ENCODE peak calls at places on chromosomes 7 and 10, in ten cellular contexts. One of them, this sample, is unnamed.

GRCh38 chr10:118238573-118239240 is 103.4 kb downstream of the FAM204A start:
- DNase-seq in activated T-helper 1 cell treated with anti-CD3 and anti-CD28 coated beads, Interleukin-2, amount 50 U/mL, for 16 hours: no peak
- DNase-seq in Caki2: peak
- DNase-seq in NCI-H1417 treated with DMSO at 0.1 percent for 48 hours: no peak
- DNase-seq in DMS79 treated with DMSO at 0.1 percent for 48 hours: no peak
- DNase-seq in epithelial cell of prostate: no peak
- DNase-seq in NB4: no peak
- DNase-seq in IMR-90: peak
- DNase-seq in M059J: peak
- DNase-seq in HCT116: no peak
- DNase-seq in this sample: no peak

GRCh38 chr7:24054231-24054630 is 229.8 kb upstream of the NPY start:
- DNase-seq in DMS79 treated with DMSO at 0.1 percent for 48 hours: peak
- DNase-seq in epithelial cell of prostate: no peak
- DNase-seq in Caki2: no peak
- DNase-seq in M059J: no peak
- DNase-seq in IMR-90: no peak
- DNase-seq in NB4: no peak
- DNase-seq in activated T-helper 1 cell treated with anti-CD3 and anti-CD28 coated beads, Interleukin-2, amount 50 U/mL, for 16 hours: no peak
- DNase-seq in HCT116: no peak
- DNase-seq in NCI-H1417 treated with DMSO at 0.1 percent for 48 hours: no peak
- DNase-seq in this sample: peak

GRCh38 chr10:99754670-99755069 is 22.6 kb downstream of the CUTC start:
- DNase-seq in IMR-90: peak
- DNase-seq in NB4: no peak
- DNase-seq in DMS79 treated with DMSO at 0.1 percent for 48 hours: no peak
- DNase-seq in M059J: no peak
- DNase-seq in NCI-H1417 treated with DMSO at 0.1 percent for 48 hours: no peak
- DNase-seq in epithelial cell of prostate: no peak
- DNase-seq in activated T-helper 1 cell treated with anti-CD3 and anti-CD28 coated beads, Interleukin-2, amount 50 U/mL, for 16 hours: no peak
- DNase-seq in Caki2: no peak
- DNase-seq in HCT116: no peak
- DNase-seq in this sample: no peak

GRCh38 chr10:69677914-69678654 is 48.0 kb downstream of the FAM241B start:
- DNase-seq in activated T-helper 1 cell treated with anti-CD3 and anti-CD28 coated beads, Interleukin-2, amount 50 U/mL, for 16 hours: no peak
- DNase-seq in HCT116: no peak
- DNase-seq in M059J: no peak
- DNase-seq in Caki2: no peak
- DNase-seq in NB4: no peak
- DNase-seq in DMS79 treated with DMSO at 0.1 percent for 48 hours: no peak
- DNase-seq in IMR-90: no peak
- DNase-seq in NCI-H1417 treated with DMSO at 0.1 percent for 48 hours: no peak
- DNase-seq in epithelial cell of prostate: no peak
- DNase-seq in this sample: no peak

GRCh38 chr10:8473205-8473604 is 418.7 kb downstream of the GATA3 start:
- DNase-seq in M059J: peak
- DNase-seq in DMS79 treated with DMSO at 0.1 percent for 48 hours: no peak
- DNase-seq in NB4: peak
- DNase-seq in HCT116: no peak
- DNase-seq in IMR-90: peak
- DNase-seq in NCI-H1417 treated with DMSO at 0.1 percent for 48 hours: no peak
- DNase-seq in activated T-helper 1 cell treated with anti-CD3 and anti-CD28 coated beads, Interleukin-2, amount 50 U/mL, for 16 hours: no peak
- DNase-seq in epithelial cell of prostate: no peak
- DNase-seq in Caki2: no peak
- DNase-seq in this sample: no peak

GRCh38 chr10:34719336-34719735 is 95.8 kb downstream of the PARD3 start:
- DNase-seq in HCT116: no peak
- DNase-seq in M059J: no peak
- DNase-seq in Caki2: no peak
- DNase-seq in activated T-helper 1 cell treated with anti-CD3 and anti-CD28 coated beads, Interleukin-2, amount 50 U/mL, for 16 hours: no peak
- DNase-seq in NCI-H1417 treated with DMSO at 0.1 percent for 48 hours: no peak
- DNase-seq in NB4: no peak
- DNase-seq in IMR-90: no peak
- DNase-seq in DMS79 treated with DMSO at 0.1 percent for 48 hours: no peak
- DNase-seq in epithelial cell of prostate: no peak
- DNase-seq in this sample: no peak

GRCh38 chr10:82924711-82925110 is 1049.7 kb downstream of the NRG3 start:
- DNase-seq in M059J: no peak
- DNase-seq in NCI-H1417 treated with DMSO at 0.1 percent for 48 hours: no peak
- DNase-seq in IMR-90: no peak
- DNase-seq in epithelial cell of prostate: no peak
- DNase-seq in HCT116: no peak
- DNase-seq in activated T-helper 1 cell treated with anti-CD3 and anti-CD28 coated beads, Interleukin-2, amount 50 U/mL, for 16 hours: no peak
- DNase-seq in NB4: no peak
- DNase-seq in DMS79 treated with DMSO at 0.1 percent for 48 hours: no peak
- DNase-seq in Caki2: no peak
- DNase-seq in this sample: no peak

GRCh38 chr10:124728071-124728829 is 15.9 kb downstream of the FAM53B start:
- DNase-seq in HCT116: no peak
- DNase-seq in M059J: no peak
- DNase-seq in Caki2: no peak
- DNase-seq in IMR-90: peak
- DNase-seq in activated T-helper 1 cell treated with anti-CD3 and anti-CD28 coated beads, Interleukin-2, amount 50 U/mL, for 16 hours: no peak
- DNase-seq in NCI-H1417 treated with DMSO at 0.1 percent for 48 hours: no peak
- DNase-seq in NB4: peak
- DNase-seq in epithelial cell of prostate: no peak
- DNase-seq in DMS79 treated with DMSO at 0.1 percent for 48 hours: no peak
- DNase-seq in this sample: no peak

GRCh38 chr7:42843209-42843800 is 68.6 kb downstream of the C7orf25 start:
- DNase-seq in epithelial cell of prostate: no peak
- DNase-seq in NCI-H1417 treated with DMSO at 0.1 percent for 48 hours: no peak
- DNase-seq in M059J: peak
- DNase-seq in NB4: peak
- DNase-seq in activated T-helper 1 cell treated with anti-CD3 and anti-CD28 coated beads, Interleukin-2, amount 50 U/mL, for 16 hours: no peak
- DNase-seq in IMR-90: peak
- DNase-seq in Caki2: no peak
- DNase-seq in DMS79 treated with DMSO at 0.1 percent for 48 hours: peak
- DNase-seq in HCT116: peak
- DNase-seq in this sample: peak

GRCh38 chr10:113055458-113055857 is 105.4 kb downstream of the TCF7L2 start:
- DNase-seq in DMS79 treated with DMSO at 0.1 percent for 48 hours: no peak
- DNase-seq in epithelial cell of prostate: no peak
- DNase-seq in HCT116: no peak
- DNase-seq in NB4: no peak
- DNase-seq in IMR-90: no peak
- DNase-seq in Caki2: no peak
- DNase-seq in M059J: no peak
- DNase-seq in NCI-H1417 treated with DMSO at 0.1 percent for 48 hours: no peak
- DNase-seq in activated T-helper 1 cell treated with anti-CD3 and anti-CD28 coated beads, Interleukin-2, amount 50 U/mL, for 16 hours: no peak
- DNase-seq in this sample: no peak

GRCh38 chr10:12835709-12836108 is 165.8 kb downstream of the CCDC3 start:
- DNase-seq in Caki2: no peak
- DNase-seq in HCT116: peak
- DNase-seq in M059J: peak
- DNase-seq in NB4: no peak
- DNase-seq in epithelial cell of prostate: no peak
- DNase-seq in DMS79 treated with DMSO at 0.1 percent for 48 hours: no peak
- DNase-seq in activated T-helper 1 cell treated with anti-CD3 and anti-CD28 coated beads, Interleukin-2, amount 50 U/mL, for 16 hours: no peak
- DNase-seq in IMR-90: peak
- DNase-seq in NCI-H1417 treated with DMSO at 0.1 percent for 48 hours: no peak
- DNase-seq in this sample: no peak

GRCh38 chr7:122256036-122256805 is 48.3 kb downstream of the FEZF1 start:
- DNase-seq in IMR-90: no peak
- DNase-seq in epithelial cell of prostate: no peak
- DNase-seq in activated T-helper 1 cell treated with anti-CD3 and anti-CD28 coated beads, Interleukin-2, amount 50 U/mL, for 16 hours: no peak
- DNase-seq in NCI-H1417 treated with DMSO at 0.1 percent for 48 hours: no peak
- DNase-seq in HCT116: no peak
- DNase-seq in NB4: no peak
- DNase-seq in M059J: no peak
- DNase-seq in Caki2: no peak
- DNase-seq in DMS79 treated with DMSO at 0.1 percent for 48 hours: no peak
- DNase-seq in this sample: no peak

GRCh38 chr7:134362587-134363483 is 46.1 kb upstream of the SLC35B4 start:
- DNase-seq in activated T-helper 1 cell treated with anti-CD3 and anti-CD28 coated beads, Interleukin-2, amount 50 U/mL, for 16 hours: no peak
- DNase-seq in M059J: no peak
- DNase-seq in NCI-H1417 treated with DMSO at 0.1 percent for 48 hours: no peak
- DNase-seq in Caki2: no peak
- DNase-seq in NB4: peak
- DNase-seq in IMR-90: peak
- DNase-seq in HCT116: no peak
- DNase-seq in epithelial cell of prostate: no peak
- DNase-seq in DMS79 treated with DMSO at 0.1 percent for 48 hours: no peak
- DNase-seq in this sample: no peak

GRCh38 chr10:55476129-55476528 is 675.1 kb upstream of the PCDH15 start:
- DNase-seq in HCT116: no peak
- DNase-seq in activated T-helper 1 cell treated with anti-CD3 and anti-CD28 coated beads, Interleukin-2, amount 50 U/mL, for 16 hours: no peak
- DNase-seq in M059J: no peak
- DNase-seq in epithelial cell of prostate: no peak
- DNase-seq in IMR-90: no peak
- DNase-seq in DMS79 treated with DMSO at 0.1 percent for 48 hours: no peak
- DNase-seq in NCI-H1417 treated with DMSO at 0.1 percent for 48 hours: no peak
- DNase-seq in Caki2: no peak
- DNase-seq in NB4: no peak
- DNase-seq in this sample: no peak

GRCh38 chr10:129777687-129778086 is 186.4 kb downstream of the EBF3 start:
- DNase-seq in NCI-H1417 treated with DMSO at 0.1 percent for 48 hours: no peak
- DNase-seq in epithelial cell of prostate: no peak
- DNase-seq in NB4: no peak
- DNase-seq in HCT116: no peak
- DNase-seq in IMR-90: no peak
- DNase-seq in Caki2: no peak
- DNase-seq in M059J: no peak
- DNase-seq in activated T-helper 1 cell treated with anti-CD3 and anti-CD28 coated beads, Interleukin-2, amount 50 U/mL, for 16 hours: no peak
- DNase-seq in DMS79 treated with DMSO at 0.1 percent for 48 hours: no peak
- DNase-seq in this sample: no peak

GRCh38 chr10:79162861-79163662 is 94.3 kb downstream of the ZMIZ1 start:
- DNase-seq in NCI-H1417 treated with DMSO at 0.1 percent for 48 hours: no peak
- DNase-seq in activated T-helper 1 cell treated with anti-CD3 and anti-CD28 coated beads, Interleukin-2, amount 50 U/mL, for 16 hours: no peak
- DNase-seq in M059J: peak
- DNase-seq in IMR-90: peak
- DNase-seq in Caki2: peak
- DNase-seq in epithelial cell of prostate: no peak
- DNase-seq in NB4: no peak
- DNase-seq in DMS79 treated with DMSO at 0.1 percent for 48 hours: no peak
- DNase-seq in HCT116: no peak
- DNase-seq in this sample: no peak

GRCh38 chr10:116120688-116121087 is 152.3 kb downstream of the GFRA1 start:
- DNase-seq in M059J: no peak
- DNase-seq in NCI-H1417 treated with DMSO at 0.1 percent for 48 hours: no peak
- DNase-seq in NB4: peak
- DNase-seq in activated T-helper 1 cell treated with anti-CD3 and anti-CD28 coated beads, Interleukin-2, amount 50 U/mL, for 16 hours: no peak
- DNase-seq in epithelial cell of prostate: no peak
- DNase-seq in DMS79 treated with DMSO at 0.1 percent for 48 hours: no peak
- DNase-seq in IMR-90: no peak
- DNase-seq in Caki2: no peak
- DNase-seq in HCT116: no peak
- DNase-seq in this sample: no peak

GRCh38 chr10:5641501-5641900 is 24.9 kb downstream of the ASB13 start:
- DNase-seq in NCI-H1417 treated with DMSO at 0.1 percent for 48 hours: no peak
- DNase-seq in activated T-helper 1 cell treated with anti-CD3 and anti-CD28 coated beads, Interleukin-2, amount 50 U/mL, for 16 hours: no peak
- DNase-seq in M059J: no peak
- DNase-seq in IMR-90: no peak
- DNase-seq in HCT116: no peak
- DNase-seq in DMS79 treated with DMSO at 0.1 percent for 48 hours: no peak
- DNase-seq in epithelial cell of prostate: no peak
- DNase-seq in NB4: no peak
- DNase-seq in Caki2: no peak
- DNase-seq in this sample: no peak

GRCh38 chr10:28679941-28680752 is 2.8 kb downstream of the BAMBI start:
- DNase-seq in NB4: peak
- DNase-seq in epithelial cell of prostate: no peak
- DNase-seq in NCI-H1417 treated with DMSO at 0.1 percent for 48 hours: no peak
- DNase-seq in M059J: no peak
- DNase-seq in activated T-helper 1 cell treated with anti-CD3 and anti-CD28 coated beads, Interleukin-2, amount 50 U/mL, for 16 hours: no peak
- DNase-seq in HCT116: no peak
- DNase-seq in DMS79 treated with DMSO at 0.1 percent for 48 hours: no peak
- DNase-seq in IMR-90: no peak
- DNase-seq in Caki2: no peak
- DNase-seq in this sample: no peak

GRCh38 chr7:139329119-139329518 is 12.0 kb upstream of the FMC1 start:
- DNase-seq in HCT116: no peak
- DNase-seq in activated T-helper 1 cell treated with anti-CD3 and anti-CD28 coated beads, Interleukin-2, amount 50 U/mL, for 16 hours: no peak
- DNase-seq in NCI-H1417 treated with DMSO at 0.1 percent for 48 hours: no peak
- DNase-seq in IMR-90: no peak
- DNase-seq in NB4: no peak
- DNase-seq in epithelial cell of prostate: no peak
- DNase-seq in M059J: no peak
- DNase-seq in Caki2: no peak
- DNase-seq in DMS79 treated with DMSO at 0.1 percent for 48 hours: no peak
- DNase-seq in this sample: no peak

GRCh38 chr7:152513861-152514770 is 78.3 kb upstream of the KMT2C start:
- DNase-seq in M059J: no peak
- DNase-seq in epithelial cell of prostate: no peak
- DNase-seq in activated T-helper 1 cell treated with anti-CD3 and anti-CD28 coated beads, Interleukin-2, amount 50 U/mL, for 16 hours: no peak
- DNase-seq in NCI-H1417 treated with DMSO at 0.1 percent for 48 hours: no peak
- DNase-seq in Caki2: no peak
- DNase-seq in NB4: no peak
- DNase-seq in IMR-90: no peak
- DNase-seq in HCT116: no peak
- DNase-seq in DMS79 treated with DMSO at 0.1 percent for 48 hours: no peak
- DNase-seq in this sample: no peak

GRCh38 chr10:122462533-122463465 is 1.4 kb downstream of the HTRA1 start:
- DNase-seq in M059J: peak
- DNase-seq in DMS79 treated with DMSO at 0.1 percent for 48 hours: peak
- DNase-seq in IMR-90: peak
- DNase-seq in activated T-helper 1 cell treated with anti-CD3 and anti-CD28 coated beads, Interleukin-2, amount 50 U/mL, for 16 hours: no peak
- DNase-seq in NCI-H1417 treated with DMSO at 0.1 percent for 48 hours: no peak
- DNase-seq in NB4: no peak
- DNase-seq in epithelial cell of prostate: no peak
- DNase-seq in HCT116: no peak
- DNase-seq in Caki2: no peak
- DNase-seq in this sample: no peak

GRCh38 chr10:117360994-117361667 is 14.1 kb downstream of the PDZD8 start:
- DNase-seq in activated T-helper 1 cell treated with anti-CD3 and anti-CD28 coated beads, Interleukin-2, amount 50 U/mL, for 16 hours: no peak
- DNase-seq in HCT116: no peak
- DNase-seq in epithelial cell of prostate: no peak
- DNase-seq in IMR-90: peak
- DNase-seq in DMS79 treated with DMSO at 0.1 percent for 48 hours: no peak
- DNase-seq in NB4: no peak
- DNase-seq in NCI-H1417 treated with DMSO at 0.1 percent for 48 hours: no peak
- DNase-seq in M059J: peak
- DNase-seq in Caki2: peak
- DNase-seq in this sample: no peak

This sample was measured in NCI-H1105 treated with DMSO at 0.1 percent for 48 hours.